ENCODE peak calls at places on chromosomes 12 and 14, in nine cellular contexts. H is NCI-H1092, K is mucosa of descending colon, R is iris pigment epithelial cell, E is left kidney, I is RWPE1, Y is DMS153, G is Right ventricle myocardium superior, T is amniotic stem cell. V is an unnamed sample.

GRCh38 chr14:55572578-55572977 is 7.4 kb upstream of the KTN1 start:
- DNase-seq in H (peak; percentile 52), K (no peak), R (no peak), E (no peak), I (no peak), Y (peak; percentile 92), G (peak; percentile 44), T (no peak), V (peak; percentile 48)

GRCh38 chr12:9651265-9651729 is 18.2 kb upstream of the CLEC2D start:
- DNase-seq in H (no peak), K (no peak), R (peak; percentile 74), E (no peak), I (no peak), Y (no peak), G (no peak), T (no peak), V (no peak)

GRCh38 chr14:105089746-105090492 is 24.7 kb upstream of the GPR132 start:
- DNase-seq in H (no peak), K (peak; percentile 46), R (no peak), E (no peak), I (no peak), Y (no peak), G (no peak), T (no peak), V (no peak)

GRCh38 chr14:37466623-37467088 is 128.4 kb downstream of the FOXA1 start:
- DNase-seq in H (no peak), K (no peak), R (peak; percentile 52), E (peak; percentile 5), I (no peak), Y (no peak), G (no peak), T (no peak), V (no peak)

GRCh38 chr12:58920102-58920955 is at the start of gene LRIG3:
- DNase-seq in H (peak; percentile 20), K (peak; percentile 93), R (peak; percentile 95), E (peak; percentile 98), I (peak; percentile 87), Y (peak; percentile 48), G (peak; percentile 94), T (peak; percentile 84), V (no peak)

GRCh38 chr14:92470215-92470614 is 43.4 kb upstream of the RIN3 start:
- DNase-seq in H (no peak), K (no peak), R (peak; percentile 58), E (no peak), I (peak; percentile 83), Y (no peak), G (no peak), T (peak; percentile 33), V (no peak)

GRCh38 chr12:76356094-76356493 is 7.9 kb upstream of the BBS10 start:
- DNase-seq in H (no peak), K (no peak), R (no peak), E (peak; percentile 15), I (no peak), Y (no peak), G (no peak), T (no peak), V (no peak)

GRCh38 chr14:69183735-69184134 is 7.6 kb upstream of the EXD2 start:
- DNase-seq in H (no peak), K (no peak), R (peak; percentile 60), E (no peak), I (no peak), Y (no peak), G (no peak), T (no peak), V (no peak)

GRCh38 chr12:115506822-115507629 is 770.5 kb downstream of the MED13L start:
- DNase-seq in H (no peak), K (peak; percentile 21), R (no peak), E (no peak), I (peak; percentile 13), Y (peak; percentile 29), G (no peak), T (no peak), V (no peak)

GRCh38 chr14:34340226-34340625 is 121.8 kb downstream of the SPTSSA start:
- DNase-seq in H (no peak), K (no peak), R (no peak), E (no peak), I (no peak), Y (no peak), G (no peak), T (no peak), V (no peak)

GRCh38 chr12:102917026-102917787 is at the start of gene PAH:
- DNase-seq in H (no peak), K (peak; percentile 29), R (no peak), E (peak; percentile 46), I (no peak), Y (peak; percentile 67), G (no peak), T (no peak), V (no peak)

GRCh38 chr14:78790262-78790661 is 620.1 kb downstream of the NRXN3 start:
- DNase-seq in H (no peak), K (no peak), R (no peak), E (peak; percentile 14), I (no peak), Y (no peak), G (no peak), T (no peak), V (no peak)

GRCh38 chr14:53908416-53908815 is 48.2 kb downstream of the BMP4 start:
- DNase-seq in H (no peak), K (no peak), R (no peak), E (no peak), I (no peak), Y (no peak), G (no peak), T (no peak), V (no peak)

GRCh38 chr12:8475508-8475907 is 19.7 kb downstream of the CLEC6A start:
- DNase-seq in H (no peak), K (no peak), R (no peak), E (no peak), I (no peak), Y (no peak), G (no peak), T (no peak), V (no peak)

GRCh38 chr12:16605666-16606116 is 271 bp downstream of the LMO3 start:
- DNase-seq in H (peak; percentile 53), K (peak; percentile 13), R (peak; percentile 17), E (peak; percentile 63), I (no peak), Y (no peak), G (peak; percentile 51), T (no peak), V (no peak)

GRCh38 chr12:104941454-104941853 is 16.6 kb downstream of the SLC41A2 start:
- DNase-seq in H (no peak), K (no peak), R (no peak), E (no peak), I (no peak), Y (no peak), G (no peak), T (no peak), V (no peak)

V was measured in NCI-H2107.